ENCODE peak calls at places on chromosomes 16 and 17, in six cellular contexts. One of them, this sample, is unnamed.

GRCh38 chr17:57697891-57698708 is 47.0 kb downstream of the CCDC182 start:
- DNase-seq in cardiac muscle cell: no peak
- DNase-seq in CD4-positive, alpha-beta T cell: no peak
- DNase-seq in transverse colon: no peak
- DNase-seq in sigmoid colon: no peak
- DNase-seq in MM.1S: no peak
- DNase-seq in this sample: no peak

GRCh38 chr17:5615476-5615875 is 31.2 kb upstream of the NLRP1 start:
- DNase-seq in cardiac muscle cell: no peak
- DNase-seq in CD4-positive, alpha-beta T cell: no peak
- DNase-seq in transverse colon: no peak
- DNase-seq in sigmoid colon: no peak
- DNase-seq in MM.1S: no peak
- DNase-seq in this sample: no peak

GRCh38 chr16:11240636-11241473 is 15.1 kb downstream of the SOCS1 start:
- DNase-seq in cardiac muscle cell: no peak
- DNase-seq in CD4-positive, alpha-beta T cell: no peak
- DNase-seq in transverse colon: no peak
- DNase-seq in sigmoid colon: no peak
- DNase-seq in MM.1S: peak
- DNase-seq in this sample: no peak

GRCh38 chr17:66138120-66138519 is 53.8 kb downstream of the CEP112 start:
- DNase-seq in cardiac muscle cell: no peak
- DNase-seq in CD4-positive, alpha-beta T cell: no peak
- DNase-seq in transverse colon: no peak
- DNase-seq in sigmoid colon: no peak
- DNase-seq in MM.1S: no peak
- DNase-seq in this sample: no peak

GRCh38 chr16:70795513-70795912 is 5.4 kb downstream of the VAC14 start:
- DNase-seq in cardiac muscle cell: no peak
- DNase-seq in CD4-positive, alpha-beta T cell: no peak
- DNase-seq in transverse colon: no peak
- DNase-seq in sigmoid colon: no peak
- DNase-seq in MM.1S: no peak
- DNase-seq in this sample: no peak

GRCh38 chr16:74691093-74691855 is 9.4 kb downstream of the MLKL start:
- DNase-seq in cardiac muscle cell: peak
- DNase-seq in CD4-positive, alpha-beta T cell: no peak
- DNase-seq in transverse colon: no peak
- DNase-seq in sigmoid colon: no peak
- DNase-seq in MM.1S: no peak
- DNase-seq in this sample: no peak

GRCh38 chr16:48498761-48499600 is 111.0 kb downstream of the N4BP1 start:
- DNase-seq in cardiac muscle cell: peak
- DNase-seq in CD4-positive, alpha-beta T cell: no peak
- DNase-seq in transverse colon: peak
- DNase-seq in sigmoid colon: peak
- DNase-seq in MM.1S: no peak
- DNase-seq in this sample: no peak

GRCh38 chr17:57425903-57426574 is 169.7 kb downstream of the MSI2 start:
- DNase-seq in cardiac muscle cell: no peak
- DNase-seq in CD4-positive, alpha-beta T cell: no peak
- DNase-seq in transverse colon: no peak
- DNase-seq in sigmoid colon: no peak
- DNase-seq in MM.1S: peak
- DNase-seq in this sample: no peak

GRCh38 chr17:73188011-73188410 is 4.8 kb upstream of the COG1 start:
- DNase-seq in cardiac muscle cell: no peak
- DNase-seq in CD4-positive, alpha-beta T cell: no peak
- DNase-seq in transverse colon: no peak
- DNase-seq in sigmoid colon: no peak
- DNase-seq in MM.1S: no peak
- DNase-seq in this sample: no peak

GRCh38 chr16:66623755-66624154 is 19.3 kb downstream of the CMTM3 start:
- DNase-seq in cardiac muscle cell: no peak
- DNase-seq in CD4-positive, alpha-beta T cell: no peak
- DNase-seq in transverse colon: no peak
- DNase-seq in sigmoid colon: no peak
- DNase-seq in MM.1S: no peak
- DNase-seq in this sample: no peak

GRCh38 chr17:82283208-82283749 is 9.8 kb upstream of the CSNK1D start:
- DNase-seq in cardiac muscle cell: peak
- DNase-seq in CD4-positive, alpha-beta T cell: no peak
- DNase-seq in transverse colon: no peak
- DNase-seq in sigmoid colon: no peak
- DNase-seq in MM.1S: no peak
- DNase-seq in this sample: no peak

GRCh38 chr16:27374231-27374793 is 27.7 kb upstream of the IL21R start:
- DNase-seq in cardiac muscle cell: no peak
- DNase-seq in CD4-positive, alpha-beta T cell: no peak
- DNase-seq in transverse colon: no peak
- DNase-seq in sigmoid colon: no peak
- DNase-seq in MM.1S: peak
- DNase-seq in this sample: no peak

GRCh38 chr17:17767096-17767470 is 69.7 kb downstream of the SREBF1 start:
- DNase-seq in cardiac muscle cell: no peak
- DNase-seq in CD4-positive, alpha-beta T cell: no peak
- DNase-seq in transverse colon: no peak
- DNase-seq in sigmoid colon: no peak
- DNase-seq in MM.1S: no peak
- DNase-seq in this sample: no peak

GRCh38 chr17:47745037-47745380 is 12.0 kb downstream of the TBX21 start:
- DNase-seq in cardiac muscle cell: no peak
- DNase-seq in CD4-positive, alpha-beta T cell: no peak
- DNase-seq in transverse colon: no peak
- DNase-seq in sigmoid colon: no peak
- DNase-seq in MM.1S: no peak
- DNase-seq in this sample: peak

GRCh38 chr16:83906690-83907089 is 7.8 kb downstream of the MLYCD start:
- DNase-seq in cardiac muscle cell: peak
- DNase-seq in CD4-positive, alpha-beta T cell: no peak
- DNase-seq in transverse colon: no peak
- DNase-seq in sigmoid colon: no peak
- DNase-seq in MM.1S: no peak
- DNase-seq in this sample: no peak

GRCh38 chr17:73232587-73233373 is 28.9 kb downstream of the CPSF4L start:
- DNase-seq in cardiac muscle cell: peak
- DNase-seq in CD4-positive, alpha-beta T cell: no peak
- DNase-seq in transverse colon: peak
- DNase-seq in sigmoid colon: peak
- DNase-seq in MM.1S: peak
- DNase-seq in this sample: no peak

GRCh38 chr17:71099003-71099710 is 929.8 kb downstream of the KCNJ2 start:
- DNase-seq in cardiac muscle cell: no peak
- DNase-seq in CD4-positive, alpha-beta T cell: no peak
- DNase-seq in transverse colon: no peak
- DNase-seq in sigmoid colon: no peak
- DNase-seq in MM.1S: no peak
- DNase-seq in this sample: no peak

GRCh38 chr17:68325961-68326360 is 34.7 kb downstream of the ARSG start:
- DNase-seq in cardiac muscle cell: no peak
- DNase-seq in CD4-positive, alpha-beta T cell: no peak
- DNase-seq in transverse colon: no peak
- DNase-seq in sigmoid colon: no peak
- DNase-seq in MM.1S: no peak
- DNase-seq in this sample: no peak

GRCh38 chr17:61731330-61731729 is 132.0 kb downstream of the BRIP1 start:
- DNase-seq in cardiac muscle cell: no peak
- DNase-seq in CD4-positive, alpha-beta T cell: no peak
- DNase-seq in transverse colon: no peak
- DNase-seq in sigmoid colon: no peak
- DNase-seq in MM.1S: no peak
- DNase-seq in this sample: no peak

GRCh38 chr17:19281161-19281560 is 44.0 kb downstream of the EPN2 start:
- DNase-seq in cardiac muscle cell: no peak
- DNase-seq in CD4-positive, alpha-beta T cell: no peak
- DNase-seq in transverse colon: no peak
- DNase-seq in sigmoid colon: no peak
- DNase-seq in MM.1S: no peak
- DNase-seq in this sample: no peak

GRCh38 chr17:78343433-78344201 is 16.3 kb downstream of the SOCS3 start:
- DNase-seq in cardiac muscle cell: no peak
- DNase-seq in CD4-positive, alpha-beta T cell: peak
- DNase-seq in transverse colon: peak
- DNase-seq in sigmoid colon: no peak
- DNase-seq in MM.1S: peak
- DNase-seq in this sample: no peak

GRCh38 chr16:29256501-29256981 is 150.0 kb downstream of the NPIPB11 start:
- DNase-seq in cardiac muscle cell: no peak
- DNase-seq in CD4-positive, alpha-beta T cell: no peak
- DNase-seq in transverse colon: no peak
- DNase-seq in sigmoid colon: peak
- DNase-seq in MM.1S: no peak
- DNase-seq in this sample: no peak

GRCh38 chr16:69386596-69386995 is 789 bp upstream of the TERF2 start:
- DNase-seq in cardiac muscle cell: peak
- DNase-seq in CD4-positive, alpha-beta T cell: no peak
- DNase-seq in transverse colon: no peak
- DNase-seq in sigmoid colon: no peak
- DNase-seq in MM.1S: no peak
- DNase-seq in this sample: peak

GRCh38 chr16:53456625-53457024 is 22.4 kb downstream of the RBL2 start:
- DNase-seq in cardiac muscle cell: no peak
- DNase-seq in CD4-positive, alpha-beta T cell: peak
- DNase-seq in transverse colon: no peak
- DNase-seq in sigmoid colon: no peak
- DNase-seq in MM.1S: peak
- DNase-seq in this sample: no peak

GRCh38 chr17:80926601-80927250 is 64.9 kb upstream of the CHMP6 start:
- DNase-seq in cardiac muscle cell: no peak
- DNase-seq in CD4-positive, alpha-beta T cell: no peak
- DNase-seq in transverse colon: no peak
- DNase-seq in sigmoid colon: no peak
- DNase-seq in MM.1S: no peak
- DNase-seq in this sample: no peak
- TF ChIP-seq CTCF in cardiac muscle cell: no peak
- TF ChIP-seq CTCF in CD4-positive, alpha-beta T cell: no peak
- TF ChIP-seq CTCF in transverse colon: no peak
- TF ChIP-seq CTCF in sigmoid colon: no peak
- TF ChIP-seq CTCF in MM.1S: no peak
- TF ChIP-seq CTCF in this sample: no peak

GRCh38 chr16:19177111-19177747 is 9.2 kb downstream of the SYT17 start:
- DNase-seq in cardiac muscle cell: no peak
- DNase-seq in CD4-positive, alpha-beta T cell: no peak
- DNase-seq in transverse colon: no peak
- DNase-seq in sigmoid colon: no peak
- DNase-seq in MM.1S: no peak
- DNase-seq in this sample: no peak
- TF ChIP-seq CTCF in cardiac muscle cell: no peak
- TF ChIP-seq CTCF in CD4-positive, alpha-beta T cell: no peak
- TF ChIP-seq CTCF in transverse colon: no peak
- TF ChIP-seq CTCF in sigmoid colon: no peak
- TF ChIP-seq CTCF in MM.1S: no peak
- TF ChIP-seq CTCF in this sample: no peak

GRCh38 chr16:58338205-58338604 is 43.4 kb upstream of the PRSS54 start:
- DNase-seq in cardiac muscle cell: no peak
- DNase-seq in CD4-positive, alpha-beta T cell: no peak
- DNase-seq in transverse colon: no peak
- DNase-seq in sigmoid colon: no peak
- DNase-seq in MM.1S: peak
- DNase-seq in this sample: no peak

GRCh38 chr16:58336332-58337089 is 41.7 kb upstream of the PRSS54 start:
- DNase-seq in cardiac muscle cell: peak
- DNase-seq in CD4-positive, alpha-beta T cell: peak
- DNase-seq in transverse colon: peak
- DNase-seq in sigmoid colon: peak
- DNase-seq in MM.1S: peak
- DNase-seq in this sample: peak

GRCh38 chr16:58337090-58337444 is 42.2 kb upstream of the PRSS54 start:
- DNase-seq in cardiac muscle cell: no peak
- DNase-seq in CD4-positive, alpha-beta T cell: no peak
- DNase-seq in transverse colon: no peak
- DNase-seq in sigmoid colon: no peak
- DNase-seq in MM.1S: no peak
- DNase-seq in this sample: no peak

GRCh38 chr16:58333937-58334336 is 39.1 kb upstream of the PRSS54 start:
- DNase-seq in cardiac muscle cell: no peak
- DNase-seq in CD4-positive, alpha-beta T cell: no peak
- DNase-seq in transverse colon: no peak
- DNase-seq in sigmoid colon: no peak
- DNase-seq in MM.1S: no peak
- DNase-seq in this sample: no peak

DNA sequence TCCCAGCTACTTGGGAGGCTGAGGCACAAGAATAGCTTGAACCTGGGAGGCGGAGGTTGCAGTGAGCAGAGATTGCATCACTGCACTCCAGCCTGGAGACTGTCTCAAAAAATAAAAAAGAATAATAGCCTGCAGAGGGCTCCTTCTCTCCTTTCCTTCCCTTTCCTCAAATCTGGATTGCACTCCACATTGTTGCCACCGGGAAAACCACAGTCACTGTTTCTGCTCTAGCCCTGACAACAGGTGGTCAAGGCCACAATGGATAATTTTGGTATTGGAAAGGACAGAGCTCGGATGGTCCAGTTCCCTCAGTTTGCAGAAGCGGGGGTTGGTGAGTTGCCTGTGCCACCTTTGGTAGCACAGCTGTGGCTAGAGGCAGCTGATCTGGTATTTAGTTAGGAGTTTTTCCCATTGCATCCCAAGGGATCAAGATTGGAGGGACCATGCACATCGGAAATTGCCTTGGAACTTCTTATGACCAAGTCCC is 44.7 kb upstream of the PRSS54 start:
- DNase-seq in cardiac muscle cell: peak
- DNase-seq in CD4-positive, alpha-beta T cell: no peak
- DNase-seq in transverse colon: no peak
- DNase-seq in sigmoid colon: no peak
- DNase-seq in MM.1S: no peak
- DNase-seq in this sample: no peak
- TF ChIP-seq CTCF in cardiac muscle cell: peak
- TF ChIP-seq CTCF in CD4-positive, alpha-beta T cell: no peak
- TF ChIP-seq CTCF in transverse colon: no peak
- TF ChIP-seq CTCF in sigmoid colon: no peak
- TF ChIP-seq CTCF in MM.1S: peak
- TF ChIP-seq CTCF in this sample: no peak

DNA sequence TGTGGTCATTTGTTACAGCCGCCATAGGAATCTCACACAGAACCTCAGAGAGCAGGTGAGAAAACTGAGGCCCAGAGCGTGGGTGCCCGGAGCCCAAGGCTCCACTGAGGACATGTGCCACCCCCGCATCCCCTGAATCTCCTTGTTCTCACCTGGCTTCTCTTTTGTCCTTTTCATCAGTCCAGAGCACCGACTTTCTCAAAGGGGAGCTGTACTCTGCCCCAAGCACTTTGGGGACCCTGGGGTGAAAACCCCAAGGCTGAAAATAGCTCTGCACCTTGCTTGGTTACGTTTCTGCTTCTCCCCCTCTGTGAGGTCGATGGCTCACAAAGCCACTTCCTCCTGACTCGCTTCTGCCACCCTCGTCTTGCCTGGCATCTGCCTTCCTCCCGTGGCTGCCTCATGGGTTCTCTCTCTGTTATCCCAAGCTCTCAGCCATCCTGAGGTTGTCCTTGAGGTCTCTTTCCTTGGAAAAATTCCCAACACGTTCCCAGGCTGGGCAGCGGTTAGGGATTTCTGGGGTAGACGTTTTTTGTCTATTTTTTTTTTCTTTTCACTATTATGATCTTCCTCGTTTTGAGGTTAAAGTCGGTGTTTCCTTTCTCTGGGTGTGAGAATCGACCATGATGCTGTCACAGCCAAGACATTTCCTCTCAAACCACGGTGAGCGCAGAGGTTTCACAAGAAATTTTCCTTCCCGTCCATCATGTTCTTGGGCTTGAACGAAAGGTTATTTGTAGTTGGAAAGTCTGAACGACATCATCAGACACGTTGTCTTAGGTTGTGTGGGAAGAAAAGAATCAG is 37.2 kb downstream of the IRF8 start:
- DNase-seq in cardiac muscle cell: peak
- DNase-seq in CD4-positive, alpha-beta T cell: peak
- DNase-seq in transverse colon: peak
- DNase-seq in sigmoid colon: no peak
- DNase-seq in MM.1S: peak
- DNase-seq in this sample: no peak
- TF ChIP-seq CTCF in cardiac muscle cell: no peak
- TF ChIP-seq CTCF in CD4-positive, alpha-beta T cell: no peak
- TF ChIP-seq CTCF in transverse colon: no peak
- TF ChIP-seq CTCF in sigmoid colon: no peak
- TF ChIP-seq CTCF in MM.1S: no peak
- TF ChIP-seq CTCF in this sample: no peak

This sample was measured in breast epithelium.